ENCODE peak calls at places on chromosomes 3 and 15, in eight cellular contexts. One of them, this sample, is unnamed. For H3K4me1, the result is how much of the 10 kb centered on the place peaks cover.

GRCh38 chr15:40257656-40258450 is 19.0 kb downstream of the PAK6 start:
- DNase-seq in breast epithelium: no peak
- DNase-seq in prostate gland: no peak
- DNase-seq in sigmoid colon: no peak
- DNase-seq in esophagus muscularis mucosa: no peak
- DNase-seq in HCT116: no peak
- DNase-seq in transverse colon: no peak
- DNase-seq in HepG2: no peak
- DNase-seq in this sample: no peak

GRCh38 chr15:94061041-94061440 is 170.3 kb upstream of the MCTP2 start:
- DNase-seq in breast epithelium: no peak
- DNase-seq in prostate gland: no peak
- DNase-seq in sigmoid colon: no peak
- DNase-seq in esophagus muscularis mucosa: no peak
- DNase-seq in HCT116: no peak
- DNase-seq in transverse colon: no peak
- DNase-seq in HepG2: no peak
- DNase-seq in this sample: no peak

GRCh38 chr3:146646251-146646650 is 41.1 kb upstream of the PLSCR5 start:
- DNase-seq in breast epithelium: no peak
- DNase-seq in prostate gland: no peak
- DNase-seq in sigmoid colon: no peak
- DNase-seq in esophagus muscularis mucosa: no peak
- DNase-seq in HCT116: no peak
- DNase-seq in transverse colon: no peak
- DNase-seq in HepG2: no peak
- DNase-seq in this sample: no peak

GRCh38 chr3:177802151-177802900 is 605.0 kb upstream of the TBL1XR1 start:
- DNase-seq in breast epithelium: no peak
- DNase-seq in prostate gland: no peak
- DNase-seq in sigmoid colon: no peak
- DNase-seq in esophagus muscularis mucosa: no peak
- DNase-seq in HCT116: no peak
- DNase-seq in transverse colon: no peak
- DNase-seq in HepG2: no peak
- DNase-seq in this sample: no peak

GRCh38 chr3:70744536-70744935 is 432.1 kb upstream of the MDFIC2 start:
- DNase-seq in breast epithelium: no peak
- DNase-seq in prostate gland: no peak
- DNase-seq in sigmoid colon: no peak
- DNase-seq in esophagus muscularis mucosa: no peak
- DNase-seq in HCT116: no peak
- DNase-seq in transverse colon: no peak
- DNase-seq in HepG2: no peak
- DNase-seq in this sample: no peak

GRCh38 chr3:53350652-53351051 is 3.3 kb upstream of the DCP1A start:
- DNase-seq in breast epithelium: no peak
- DNase-seq in prostate gland: no peak
- DNase-seq in sigmoid colon: no peak
- DNase-seq in esophagus muscularis mucosa: no peak
- DNase-seq in HCT116: peak
- DNase-seq in transverse colon: peak
- DNase-seq in HepG2: peak
- DNase-seq in this sample: no peak

GRCh38 chr3:159038405-159038804 is 236.6 kb downstream of the MFSD1 start:
- DNase-seq in breast epithelium: no peak
- DNase-seq in prostate gland: no peak
- DNase-seq in sigmoid colon: no peak
- DNase-seq in esophagus muscularis mucosa: no peak
- DNase-seq in HCT116: no peak
- DNase-seq in transverse colon: no peak
- DNase-seq in HepG2: no peak
- DNase-seq in this sample: no peak

GRCh38 chr15:79903626-79904025 is 6.8 kb upstream of the MTHFS start:
- DNase-seq in breast epithelium: no peak
- DNase-seq in prostate gland: no peak
- DNase-seq in sigmoid colon: no peak
- DNase-seq in esophagus muscularis mucosa: no peak
- DNase-seq in HCT116: no peak
- DNase-seq in transverse colon: no peak
- DNase-seq in HepG2: no peak
- DNase-seq in this sample: no peak

GRCh38 chr3:181695661-181696491 is 15.8 kb upstream of the SOX2 start:
- DNase-seq in breast epithelium: no peak
- DNase-seq in prostate gland: no peak
- DNase-seq in sigmoid colon: no peak
- DNase-seq in esophagus muscularis mucosa: no peak
- DNase-seq in HCT116: no peak
- DNase-seq in transverse colon: no peak
- DNase-seq in HepG2: no peak
- DNase-seq in this sample: peak

GRCh38 chr3:194782767-194783404 is 97.2 kb downstream of the FAM43A start:
- DNase-seq in breast epithelium: no peak
- DNase-seq in prostate gland: no peak
- DNase-seq in sigmoid colon: no peak
- DNase-seq in esophagus muscularis mucosa: no peak
- DNase-seq in HCT116: no peak
- DNase-seq in transverse colon: no peak
- DNase-seq in HepG2: peak
- DNase-seq in this sample: no peak

GRCh38 chr3:163056874-163057497 is 1560.4 kb downstream of the OTOL1 start:
- DNase-seq in breast epithelium: no peak
- DNase-seq in prostate gland: no peak
- DNase-seq in sigmoid colon: no peak
- DNase-seq in esophagus muscularis mucosa: no peak
- DNase-seq in HCT116: peak
- DNase-seq in transverse colon: peak
- DNase-seq in HepG2: peak
- DNase-seq in this sample: peak

GRCh38 chr15:80946576-80946975 is 43.0 kb downstream of the MESD start:
- DNase-seq in breast epithelium: no peak
- DNase-seq in prostate gland: no peak
- DNase-seq in sigmoid colon: no peak
- DNase-seq in esophagus muscularis mucosa: no peak
- DNase-seq in HCT116: no peak
- DNase-seq in transverse colon: no peak
- DNase-seq in HepG2: no peak
- DNase-seq in this sample: no peak

GRCh38 chr3:77620009-77620408 is 580.1 kb downstream of the ROBO2 start:
- DNase-seq in breast epithelium: no peak
- DNase-seq in prostate gland: no peak
- DNase-seq in sigmoid colon: no peak
- DNase-seq in esophagus muscularis mucosa: no peak
- DNase-seq in HCT116: no peak
- DNase-seq in transverse colon: no peak
- DNase-seq in HepG2: no peak
- DNase-seq in this sample: no peak

GRCh38 chr3:105362021-105362665 is 4.6 kb upstream of the ALCAM start:
- DNase-seq in breast epithelium: no peak
- DNase-seq in prostate gland: no peak
- DNase-seq in sigmoid colon: no peak
- DNase-seq in esophagus muscularis mucosa: no peak
- DNase-seq in HCT116: no peak
- DNase-seq in transverse colon: no peak
- DNase-seq in HepG2: no peak
- DNase-seq in this sample: no peak

GRCh38 chr3:43613980-43614379 is 7.8 kb downstream of the ANO10 start:
- DNase-seq in breast epithelium: no peak
- DNase-seq in prostate gland: no peak
- DNase-seq in sigmoid colon: no peak
- DNase-seq in esophagus muscularis mucosa: no peak
- DNase-seq in HCT116: no peak
- DNase-seq in transverse colon: no peak
- DNase-seq in HepG2: no peak
- DNase-seq in this sample: no peak

GRCh38 chr3:125582707-125583106 is 12.6 kb downstream of the OSBPL11 start:
- DNase-seq in breast epithelium: no peak
- DNase-seq in prostate gland: no peak
- DNase-seq in sigmoid colon: no peak
- DNase-seq in esophagus muscularis mucosa: no peak
- DNase-seq in HCT116: peak
- DNase-seq in transverse colon: no peak
- DNase-seq in HepG2: peak
- DNase-seq in this sample: no peak

GRCh38 chr15:51888593-51889195 is 59.2 kb downstream of the TMOD3 start:
- DNase-seq in breast epithelium: no peak
- DNase-seq in prostate gland: no peak
- DNase-seq in sigmoid colon: no peak
- DNase-seq in esophagus muscularis mucosa: no peak
- DNase-seq in HCT116: no peak
- DNase-seq in transverse colon: no peak
- DNase-seq in HepG2: no peak
- DNase-seq in this sample: no peak

GRCh38 chr3:170078620-170079281 is 41.0 kb downstream of the GPR160 start:
- DNase-seq in breast epithelium: no peak
- DNase-seq in prostate gland: no peak
- DNase-seq in sigmoid colon: no peak
- DNase-seq in esophagus muscularis mucosa: no peak
- DNase-seq in HCT116: peak
- DNase-seq in transverse colon: no peak
- DNase-seq in HepG2: peak
- DNase-seq in this sample: no peak

GRCh38 chr3:21729331-21729730 is 21.7 kb downstream of the ZNF385D start:
- DNase-seq in breast epithelium: no peak
- DNase-seq in prostate gland: no peak
- DNase-seq in sigmoid colon: no peak
- DNase-seq in esophagus muscularis mucosa: no peak
- DNase-seq in HCT116: no peak
- DNase-seq in transverse colon: no peak
- DNase-seq in HepG2: no peak
- DNase-seq in this sample: no peak

GRCh38 chr3:138437281-138437680 is 2.9 kb downstream of the ESYT3 start:
- DNase-seq in breast epithelium: no peak
- DNase-seq in prostate gland: no peak
- DNase-seq in sigmoid colon: no peak
- DNase-seq in esophagus muscularis mucosa: no peak
- DNase-seq in HCT116: no peak
- DNase-seq in transverse colon: no peak
- DNase-seq in HepG2: no peak
- DNase-seq in this sample: no peak

GRCh38 chr3:138440137-138440536 is 5.7 kb downstream of the ESYT3 start:
- DNase-seq in breast epithelium: no peak
- DNase-seq in prostate gland: no peak
- DNase-seq in sigmoid colon: no peak
- DNase-seq in esophagus muscularis mucosa: no peak
- DNase-seq in HCT116: no peak
- DNase-seq in transverse colon: no peak
- DNase-seq in HepG2: no peak
- DNase-seq in this sample: no peak

GRCh38 chr3:138440596-138440995 is 6.2 kb downstream of the ESYT3 start:
- DNase-seq in breast epithelium: no peak
- DNase-seq in prostate gland: no peak
- DNase-seq in sigmoid colon: no peak
- DNase-seq in esophagus muscularis mucosa: no peak
- DNase-seq in HCT116: no peak
- DNase-seq in transverse colon: no peak
- DNase-seq in HepG2: no peak
- DNase-seq in this sample: no peak

GRCh38 chr3:138439646-138440045 is 5.2 kb downstream of the ESYT3 start:
- DNase-seq in breast epithelium: no peak
- DNase-seq in prostate gland: no peak
- DNase-seq in sigmoid colon: no peak
- DNase-seq in esophagus muscularis mucosa: no peak
- DNase-seq in HCT116: no peak
- DNase-seq in transverse colon: no peak
- DNase-seq in HepG2: no peak
- DNase-seq in this sample: no peak

DNA sequence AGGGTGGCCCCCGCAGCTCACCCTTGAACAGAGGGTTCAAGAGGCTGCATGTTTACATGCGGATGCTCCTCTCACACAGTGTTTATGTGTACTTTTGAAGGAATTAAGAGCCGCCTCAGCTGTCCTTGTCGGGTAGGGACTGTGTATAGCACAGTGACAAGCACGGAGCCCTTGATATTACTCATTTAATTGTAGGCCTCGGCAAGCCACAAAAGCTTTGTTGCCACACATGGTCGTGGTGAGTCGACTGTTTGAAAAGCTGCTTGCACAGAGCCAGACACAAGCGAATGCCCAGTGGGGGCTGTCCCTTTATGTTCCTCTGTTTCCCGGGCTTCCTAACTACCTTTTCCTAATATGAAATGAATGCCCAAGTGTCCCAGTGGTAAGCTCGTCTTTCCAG is 4.5 kb downstream of the ESYT3 start:
- DNase-seq in breast epithelium: no peak
- DNase-seq in prostate gland: no peak
- DNase-seq in sigmoid colon: no peak
- DNase-seq in esophagus muscularis mucosa: no peak
- DNase-seq in HCT116: no peak
- DNase-seq in transverse colon: no peak
- DNase-seq in HepG2: no peak
- DNase-seq in this sample: no peak
- H3K4me1 ChIP-seq in breast epithelium: under half
- H3K4me1 ChIP-seq in prostate gland: under half
- H3K4me1 ChIP-seq in sigmoid colon: half or more
- H3K4me1 ChIP-seq in esophagus muscularis mucosa: under half
- H3K4me1 ChIP-seq in HCT116: under half
- H3K4me1 ChIP-seq in transverse colon: under half
- H3K4me1 ChIP-seq in HepG2: under half
- H3K4me1 ChIP-seq in this sample: half or more

DNA sequence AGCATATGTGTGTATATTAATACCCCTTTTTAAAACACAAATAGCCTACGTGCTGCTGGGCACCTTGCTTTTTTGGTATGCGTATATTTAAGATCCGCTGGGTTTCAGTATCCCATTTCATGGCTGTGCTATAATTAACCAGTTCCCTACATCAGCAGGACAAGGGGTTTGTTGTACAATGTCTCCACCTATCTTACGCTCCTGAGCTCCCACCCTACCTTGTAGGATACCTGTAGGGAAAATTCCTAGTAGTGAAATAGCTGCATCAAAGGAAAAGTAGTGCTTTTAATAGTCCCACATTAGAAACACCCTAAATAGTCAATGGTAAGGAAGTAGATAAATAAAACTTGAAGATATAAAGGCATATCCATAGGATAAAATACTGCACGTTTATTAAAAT is 1.4 kb downstream of the MAP6D1 start:
- DNase-seq in breast epithelium: no peak
- DNase-seq in prostate gland: no peak
- DNase-seq in sigmoid colon: no peak
- DNase-seq in esophagus muscularis mucosa: no peak
- DNase-seq in HCT116: no peak
- DNase-seq in transverse colon: no peak
- DNase-seq in HepG2: no peak
- DNase-seq in this sample: no peak
- TF ChIP-seq CTCF in breast epithelium: no peak
- TF ChIP-seq CTCF in prostate gland: no peak
- TF ChIP-seq CTCF in sigmoid colon: no peak
- TF ChIP-seq CTCF in esophagus muscularis mucosa: no peak
- TF ChIP-seq CTCF in HCT116: peak
- TF ChIP-seq CTCF in transverse colon: no peak
- TF ChIP-seq CTCF in HepG2: no peak
- TF ChIP-seq CTCF in this sample: no peak

GRCh38 chr15:73926191-73927002 is at the start of gene LOXL1:
- DNase-seq in breast epithelium: peak
- DNase-seq in prostate gland: peak
- DNase-seq in sigmoid colon: peak
- DNase-seq in esophagus muscularis mucosa: no peak
- DNase-seq in HCT116: peak
- DNase-seq in transverse colon: peak
- DNase-seq in HepG2: peak
- DNase-seq in this sample: peak
- TF ChIP-seq POLR2AphosphoS5 in breast epithelium: peak
- TF ChIP-seq POLR2AphosphoS5 in prostate gland: peak
- TF ChIP-seq POLR2AphosphoS5 in sigmoid colon: peak
- TF ChIP-seq POLR2AphosphoS5 in esophagus muscularis mucosa: peak
- TF ChIP-seq POLR2AphosphoS5 in HCT116: peak
- TF ChIP-seq POLR2AphosphoS5 in transverse colon: peak
- TF ChIP-seq POLR2AphosphoS5 in HepG2: no peak
- TF ChIP-seq POLR2AphosphoS5 in this sample: peak

GRCh38 chr3:69368129-69368741 is 17.7 kb downstream of the FRMD4B start:
- DNase-seq in breast epithelium: no peak
- DNase-seq in prostate gland: no peak
- DNase-seq in sigmoid colon: no peak
- DNase-seq in esophagus muscularis mucosa: no peak
- DNase-seq in HCT116: no peak
- DNase-seq in transverse colon: peak
- DNase-seq in HepG2: no peak
- DNase-seq in this sample: no peak
- H3K4me1 ChIP-seq in breast epithelium: under half
- H3K4me1 ChIP-seq in prostate gland: under half
- H3K4me1 ChIP-seq in sigmoid colon: under half
- H3K4me1 ChIP-seq in esophagus muscularis mucosa: under half
- H3K4me1 ChIP-seq in HCT116: under half
- H3K4me1 ChIP-seq in transverse colon: under half
- H3K4me1 ChIP-seq in HepG2: under half
- H3K4me1 ChIP-seq in this sample: under half

This sample was measured in stomach.